ENCODE peak calls at places on chromosomes 1 and 21, in five cellular contexts. One of them, this sample, is unnamed.

GRCh38 chr1:65113298-65113697 is 34.7 kb upstream of the AK4 start:
- DNase-seq in B cell: no peak
- DNase-seq in AG10803: no peak
- DNase-seq in activated gamma-delta T cell treated with anti-CD3 and anti-CD28 coated beads, Interleukin-2, amount 50 U/mL, for 16 hours: no peak
- DNase-seq in germinal center: no peak
- DNase-seq in this sample: no peak

GRCh38 chr1:3454811-3455618 is 550 bp downstream of the ARHGEF16 start:
- DNase-seq in germinal center: peak
- DNase-seq in AG10803: no peak
- DNase-seq in activated gamma-delta T cell treated with anti-CD3 and anti-CD28 coated beads, Interleukin-2, amount 50 U/mL, for 16 hours: no peak
- DNase-seq in B cell: no peak
- DNase-seq in this sample: no peak

GRCh38 chr1:9020325-9020724 is 5.9 kb downstream of the SLC2A7 start:
- DNase-seq in B cell: no peak
- DNase-seq in activated gamma-delta T cell treated with anti-CD3 and anti-CD28 coated beads, Interleukin-2, amount 50 U/mL, for 16 hours: no peak
- DNase-seq in AG10803: no peak
- DNase-seq in germinal center: no peak
- DNase-seq in this sample: no peak

GRCh38 chr1:17633654-17634053 is 94.2 kb downstream of the ARHGEF10L start:
- DNase-seq in B cell: no peak
- DNase-seq in activated gamma-delta T cell treated with anti-CD3 and anti-CD28 coated beads, Interleukin-2, amount 50 U/mL, for 16 hours: no peak
- DNase-seq in AG10803: peak
- DNase-seq in germinal center: no peak
- DNase-seq in this sample: no peak

GRCh38 chr1:32040711-32041110 is 27.0 kb downstream of the KHDRBS1 start:
- DNase-seq in B cell: no peak
- DNase-seq in AG10803: no peak
- DNase-seq in activated gamma-delta T cell treated with anti-CD3 and anti-CD28 coated beads, Interleukin-2, amount 50 U/mL, for 16 hours: no peak
- DNase-seq in germinal center: no peak
- DNase-seq in this sample: no peak

GRCh38 chr1:23673086-23673813 is 18.4 kb upstream of the RPL11 start:
- DNase-seq in AG10803: peak
- DNase-seq in activated gamma-delta T cell treated with anti-CD3 and anti-CD28 coated beads, Interleukin-2, amount 50 U/mL, for 16 hours: no peak
- DNase-seq in germinal center: no peak
- DNase-seq in B cell: no peak
- DNase-seq in this sample: no peak

GRCh38 chr1:60428161-60428560 is 354.6 kb upstream of the C1orf87 start:
- DNase-seq in B cell: no peak
- DNase-seq in activated gamma-delta T cell treated with anti-CD3 and anti-CD28 coated beads, Interleukin-2, amount 50 U/mL, for 16 hours: no peak
- DNase-seq in AG10803: no peak
- DNase-seq in germinal center: no peak
- DNase-seq in this sample: no peak

GRCh38 chr21:35239811-35240219 is 190.7 kb upstream of the RUNX1 start:
- DNase-seq in germinal center: no peak
- DNase-seq in AG10803: no peak
- DNase-seq in activated gamma-delta T cell treated with anti-CD3 and anti-CD28 coated beads, Interleukin-2, amount 50 U/mL, for 16 hours: no peak
- DNase-seq in B cell: no peak
- DNase-seq in this sample: no peak

GRCh38 chr1:222095606-222096475 is 354.0 kb upstream of the DUSP10 start:
- DNase-seq in B cell: peak
- DNase-seq in germinal center: peak
- DNase-seq in activated gamma-delta T cell treated with anti-CD3 and anti-CD28 coated beads, Interleukin-2, amount 50 U/mL, for 16 hours: peak
- DNase-seq in AG10803: no peak
- DNase-seq in this sample: peak

This sample was measured in NK-92 treated with Interleukin-12 subunit alpha and Interleukin-12 subunit beta, amount 100 ng/mL, for 24 hours.